ENCODE peak calls at places on chromosomes 7 and 10, in seven cellular contexts. H, S, G, F, J, X and A are unnamed samples.

GRCh38 chr10:102643346-102644065 is 773 bp upstream of the TRIM8 start:
- DNase-seq in H (peak; percentile 89), S (peak; percentile 72), X (peak; percentile 77), J (peak; percentile 67), G (no peak), F (peak; percentile 63), A (peak; percentile 79)

GRCh38 chr7:127383123-127383835 is 9.2 kb downstream of the ZNF800 start:
- DNase-seq in J (no peak), G (no peak), F (no peak), X (no peak), H (no peak), S (no peak), A (no peak)

GRCh38 chr7:20440472-20441105 is 109.9 kb downstream of the ITGB8 start:
- DNase-seq in S (no peak), X (no peak), G (no peak), H (no peak), J (peak; percentile 58), F (peak; percentile 56), A (no peak)

GRCh38 chr10:47404446-47404845 is 20.4 kb upstream of the ZNF488 start:
- DNase-seq in X (no peak), J (no peak), F (no peak), S (no peak), H (no peak), G (no peak), A (no peak)

GRCh38 chr10:86979977-86980448 is 11.7 kb downstream of the ADIRF start:
- DNase-seq in S (peak; percentile 46), J (no peak), G (no peak), X (no peak), F (peak; percentile 57), H (no peak), A (no peak)

GRCh38 chr10:6269953-6270867 is 67.5 kb downstream of the PFKFB3 start:
- DNase-seq in J (no peak), G (peak; percentile 47), S (no peak), X (no peak), F (peak; percentile 18), H (no peak), A (no peak)

GRCh38 chr10:122981066-122981464 is 864 bp downstream of the PSTK start:
- DNase-seq in H (no peak), X (no peak), J (no peak), F (no peak), G (no peak), S (no peak), A (no peak)

GRCh38 chr7:100693312-100694195 is 496 bp downstream of the GIGYF1 start:
- DNase-seq in G (no peak), F (no peak), H (peak; percentile 69), X (no peak), J (peak; percentile 34), S (no peak), A (no peak)

GRCh38 chr10:5546891-5547683 is 22.3 kb downstream of the CALML3 start:
- DNase-seq in H (peak; percentile 70), X (peak; percentile 60), J (peak; percentile 52), G (no peak), F (peak; percentile 89), S (peak; percentile 5), A (no peak)

GRCh38 chr10:95861401-95861800 is 46.4 kb upstream of the CC2D2B start:
- DNase-seq in S (no peak), J (no peak), F (no peak), G (no peak), H (no peak), X (no peak), A (no peak)

GRCh38 chr10:29895436-29895835 is 163.9 kb downstream of the JCAD start:
- DNase-seq in J (no peak), S (peak; percentile 69), G (no peak), H (peak; percentile 79), X (peak; percentile 60), F (peak; percentile 24), A (no peak)

GRCh38 chr10:103417601-103418000 is 21.2 kb downstream of the PDCD11 start:
- DNase-seq in S (no peak), J (no peak), X (no peak), F (no peak), H (no peak), G (no peak), A (no peak)

GRCh38 chr10:46299531-46300366 is 13.0 kb downstream of the ANTXRL start:
- DNase-seq in F (no peak), X (no peak), H (peak; percentile 38), S (no peak), J (no peak), G (no peak), A (no peak)

GRCh38 chr10:93471110-93471651 is 11.0 kb downstream of the MYOF start:
- DNase-seq in S (no peak), G (no peak), F (no peak), J (no peak), X (no peak), H (peak; percentile 60), A (no peak)

GRCh38 chr7:26988975-26989374 is 106.8 kb downstream of the HOXA1 start:
- DNase-seq in S (no peak), G (no peak), X (no peak), F (no peak), H (no peak), J (no peak), A (no peak)

GRCh38 chr7:16719699-16720098 is 33.9 kb upstream of the TSPAN13 start:
- DNase-seq in F (no peak), S (no peak), G (no peak), X (no peak), H (no peak), J (no peak), A (no peak)

GRCh38 chr7:120370954-120371353 is 98.0 kb downstream of the KCND2 start:
- DNase-seq in G (no peak), F (no peak), H (no peak), J (no peak), X (no peak), S (no peak), A (no peak)

GRCh38 chr10:93598157-93598556 is 2.9 kb downstream of the RBP4 start:
- DNase-seq in S (no peak), G (no peak), X (no peak), J (no peak), F (no peak), H (no peak), A (no peak)

GRCh38 chr7:129609666-129610065 is 1.9 kb upstream of the NRF1 start:
- DNase-seq in G (no peak), J (no peak), X (no peak), H (no peak), S (no peak), F (no peak), A (no peak)

GRCh38 chr7:1989049-1989860 is 243.5 kb downstream of the MAD1L1 start:
- DNase-seq in G (no peak), H (no peak), S (no peak), F (no peak), X (no peak), J (no peak), A (no peak)

GRCh38 chr7:116021237-116021636 is 9.3 kb downstream of the TFEC start:
- DNase-seq in H (no peak), F (no peak), X (no peak), S (no peak), J (no peak), G (no peak), A (no peak)

GRCh38 chr7:128025380-128025779 is 5.9 kb downstream of the LRRC4 start:
- DNase-seq in S (no peak), J (no peak), G (no peak), F (no peak), X (no peak), H (no peak), A (no peak)

GRCh38 chr10:75014516-75015230 is 96.8 kb upstream of the SAMD8 start:
- DNase-seq in X (no peak), H (no peak), S (no peak), J (no peak), F (no peak), G (peak; percentile 9), A (no peak)

GRCh38 chr10:48885376-48885775 is 54.3 kb downstream of the LRRC18 start:
- DNase-seq in J (no peak), G (no peak), H (no peak), X (no peak), F (no peak), S (no peak), A (no peak)

GRCh38 chr7:108002726-108003590 is at the start of gene LAMB1:
- DNase-seq in H (peak; percentile 94), X (peak; percentile 71), S (peak; percentile 86), G (no peak), F (peak; percentile 89), J (peak; percentile 75), A (no peak)

GRCh38 chr10:79077488-79078173 is 8.9 kb downstream of the ZMIZ1 start:
- DNase-seq in H (no peak), G (no peak), S (no peak), F (peak; percentile 52), J (no peak), X (no peak), A (no peak)
- H3K27ac ChIP-seq in H (peak overlapping the region; percentile 99), G (no peak overlapping the region), S (peak overlapping the region; percentile 99), F (peak overlapping the region; percentile 73), J (no peak overlapping the region), X (no peak overlapping the region), A (no peak overlapping the region)

DNA sequence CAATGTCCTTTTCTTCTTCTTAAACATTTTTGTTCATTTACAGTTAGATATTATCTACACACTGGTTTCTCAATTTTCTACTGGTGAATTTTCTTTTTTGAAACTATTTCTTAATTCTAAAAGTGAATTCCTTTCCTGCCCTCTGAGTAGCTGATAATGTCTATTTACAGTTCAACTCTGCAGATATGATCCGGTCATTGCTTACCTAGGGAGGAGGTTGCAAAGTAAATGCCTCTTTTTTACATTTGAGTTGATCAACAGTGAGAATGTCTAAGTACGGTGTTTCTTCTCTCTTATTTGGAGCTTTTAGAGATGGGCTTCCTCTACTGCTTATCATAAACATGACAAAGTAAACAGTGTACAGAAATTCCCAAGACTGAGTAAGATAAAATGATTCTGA is 20.6 kb upstream of the ORC5 start:
- DNase-seq in X (no peak), G (no peak), F (no peak), S (no peak), J (no peak), H (no peak), A (no peak)
- H3K27ac ChIP-seq in X (no peak overlapping the region), G (no peak overlapping the region), F (no peak overlapping the region), S (no peak overlapping the region), J (no peak overlapping the region), H (no peak overlapping the region), A (no peak overlapping the region)

GRCh38 chr7:25624837-25625236 is 396.6 kb upstream of the NPVF start:
- DNase-seq in G (no peak), F (no peak), S (peak; percentile 59), J (no peak), H (no peak), X (no peak), A (no peak)

GRCh38 chr7:25628446-25628845 is 400.2 kb upstream of the NPVF start:
- DNase-seq in G (no peak), X (no peak), H (no peak), F (no peak), S (no peak), J (no peak), A (no peak)

GRCh38 chr7:25624001-25624400 is 395.7 kb upstream of the NPVF start:
- DNase-seq in X (no peak), F (no peak), J (no peak), H (no peak), G (no peak), S (no peak), A (no peak)

GRCh38 chr7:25622716-25623115 is 394.4 kb upstream of the NPVF start:
- DNase-seq in S (no peak), G (no peak), H (no peak), X (no peak), F (no peak), J (no peak), A (no peak)

GRCh38 chr7:25625316-25625715 is 397.0 kb upstream of the NPVF start:
- DNase-seq in J (no peak), S (no peak), H (no peak), X (no peak), F (no peak), G (no peak), A (no peak)
- H3K27ac ChIP-seq in J (no peak overlapping the region), S (peak overlapping the region; percentile 80), H (no peak overlapping the region), X (peak overlapping the region; percentile 69), F (no peak overlapping the region), G (no peak overlapping the region), A (no peak overlapping the region)

GRCh38 chr10:58351616-58352578 is 17.1 kb downstream of the UBE2D1 start:
- DNase-seq in F (no peak), X (no peak), J (no peak), G (no peak), H (no peak), S (no peak), A (peak; percentile 3)
- H3K27ac ChIP-seq in F (no peak overlapping the region), X (no peak overlapping the region), J (no peak overlapping the region), G (no peak overlapping the region), H (no peak overlapping the region), S (no peak overlapping the region), A (peak overlapping the region; percentile 54)